ENCODE peak calls at places on chromosomes 2 and 18, in six cellular contexts. C is cerebellum; V is left cardiac atrium; E is activated T-helper 1 cell treated with anti-CD3 and anti-CD28 coated beads, Interleukin-2, amount 50 U/mL, for 16 hours; Q is hippocampal formation; S is stimulated activated naive CD8-positive, alpha-beta T cell treated with anti-CD3 and anti-CD28 coated beads, Interleukin-15, Interleukin-2, amounts not matched to agents 100 U/mL and 50 U/mL, for 24 hours. N is an unnamed sample.

GRCh38 chr2:67234443-67234842 is 162.7 kb upstream of the ETAA1 start:
- DNase-seq in V (no peak), Q (no peak), E (no peak), C (peak), S (no peak), N (no peak)

GRCh38 chr2:50401772-50402653 is 629.9 kb downstream of the NRXN1 start:
- DNase-seq in Q (peak), E (no peak), C (peak), S (peak), V (peak), N (peak)

GRCh38 chr2:120759543-120760331 is 24.1 kb downstream of the GLI2 start:
- DNase-seq in V (no peak), Q (no peak), C (no peak), S (no peak), E (no peak), N (no peak)

GRCh38 chr2:57080035-57080434 is 896.2 kb downstream of the CCDC85A start:
- DNase-seq in V (no peak), Q (no peak), C (no peak), S (no peak), E (no peak), N (no peak)

GRCh38 chr2:150147889-150148683 is 339.4 kb downstream of the RND3 start:
- DNase-seq in E (no peak), Q (no peak), S (no peak), C (no peak), V (no peak), N (no peak)

GRCh38 chr2:199119796-199120195 is 337.9 kb downstream of the SATB2 start:
- DNase-seq in S (no peak), E (no peak), C (no peak), Q (no peak), V (no peak), N (no peak)

GRCh38 chr2:58137856-58138255 is 91.2 kb downstream of the VRK2 start:
- DNase-seq in C (no peak), Q (no peak), E (no peak), S (no peak), V (peak), N (no peak)

GRCh38 chr2:128420131-128420530 is 101.5 kb upstream of the HS6ST1 start:
- DNase-seq in S (no peak), Q (no peak), V (no peak), C (no peak), E (no peak), N (no peak)

GRCh38 chr2:16746329-16746728 is 80.7 kb upstream of the CYRIA start:
- DNase-seq in E (no peak), Q (no peak), V (no peak), S (no peak), C (no peak), N (no peak)

GRCh38 chr18:59139291-59139614 is 431 bp upstream of the SEC11C start:
- DNase-seq in S (peak), E (peak), C (peak), V (peak), Q (peak), N (peak)

GRCh38 chr2:96527990-96528679 is 8.4 kb upstream of the ARID5A start:
- DNase-seq in C (no peak), Q (peak), S (peak), V (peak), E (peak), N (no peak)

GRCh38 chr2:237440819-237441281 is 26.9 kb upstream of the COL6A3 start:
- DNase-seq in V (no peak), E (peak), S (peak), C (no peak), Q (no peak), N (no peak)

GRCh38 chr2:172404824-172405223 is 22.6 kb upstream of the ITGA6 start:
- DNase-seq in S (no peak), E (no peak), Q (no peak), V (no peak), C (no peak), N (no peak)

GRCh38 chr2:65071499-65072180 is 15.4 kb downstream of the CEP68 start:
- DNase-seq in E (no peak), S (no peak), Q (no peak), V (peak), C (no peak), N (peak)

GRCh38 chr2:227125506-227125905 is 38.5 kb downstream of the COL4A4 start:
- DNase-seq in C (no peak), S (no peak), Q (no peak), E (no peak), V (no peak), N (peak)

GRCh38 chr2:98297817-98298684 is 48.2 kb upstream of the CNGA3 start:
- DNase-seq in E (no peak), V (no peak), Q (no peak), S (no peak), C (no peak), N (no peak)

GRCh38 chr2:152910970-152911369 is 192.6 kb downstream of the ARL6IP6 start:
- DNase-seq in V (no peak), C (no peak), E (no peak), S (no peak), Q (no peak), N (no peak)

GRCh38 chr2:73173781-73174180 is 28.6 kb upstream of the NOTO start:
- DNase-seq in V (no peak), S (no peak), E (no peak), Q (no peak), C (no peak), N (no peak)

N was measured in endothelial cell.